ENCODE peak calls at places on chromosome 21, in six cellular contexts. One of them, this sample, is unnamed.

GRCh38 chr21:45318556-45319341 is 31.1 kb upstream of the POFUT2 start:
- DNase-seq in dorsolateral prefrontal cortex: peak
- DNase-seq in EL: peak
- DNase-seq in A549: peak
- DNase-seq in HT-29: peak
- DNase-seq in body of pancreas: peak
- DNase-seq in this sample: peak

GRCh38 chr21:33924079-33924765 is 8.6 kb upstream of the ATP5PO start:
- DNase-seq in EL: peak
- DNase-seq in dorsolateral prefrontal cortex: peak
- DNase-seq in HT-29: peak
- DNase-seq in A549: peak
- DNase-seq in body of pancreas: peak
- DNase-seq in this sample: peak

GRCh38 chr21:14877581-14878228 is 187.1 kb downstream of the NRIP1 start:
- DNase-seq in EL: peak
- DNase-seq in A549: peak
- DNase-seq in HT-29: peak
- DNase-seq in body of pancreas: no peak
- DNase-seq in dorsolateral prefrontal cortex: no peak
- DNase-seq in this sample: peak

GRCh38 chr21:35683620-35684019 is 376.7 kb downstream of the SETD4 start:
- DNase-seq in A549: no peak
- DNase-seq in dorsolateral prefrontal cortex: no peak
- DNase-seq in HT-29: no peak
- DNase-seq in EL: no peak
- DNase-seq in body of pancreas: no peak
- DNase-seq in this sample: no peak

GRCh38 chr21:36765229-36765628 is 66.3 kb downstream of the SIM2 start:
- DNase-seq in EL: no peak
- DNase-seq in body of pancreas: no peak
- DNase-seq in A549: no peak
- DNase-seq in HT-29: no peak
- DNase-seq in dorsolateral prefrontal cortex: no peak
- DNase-seq in this sample: no peak

GRCh38 chr21:34715518-34715917 is 46.7 kb downstream of the CLIC6 start:
- DNase-seq in EL: no peak
- DNase-seq in HT-29: no peak
- DNase-seq in body of pancreas: no peak
- DNase-seq in dorsolateral prefrontal cortex: no peak
- DNase-seq in A549: no peak
- DNase-seq in this sample: no peak

GRCh38 chr21:46489162-46489663 is 30.5 kb downstream of the DIP2A start:
- DNase-seq in body of pancreas: no peak
- DNase-seq in A549: no peak
- DNase-seq in HT-29: no peak
- DNase-seq in EL: no peak
- DNase-seq in dorsolateral prefrontal cortex: no peak
- DNase-seq in this sample: no peak

GRCh38 chr21:15604424-15604823 is 125.4 kb upstream of the USP25 start:
- DNase-seq in HT-29: no peak
- DNase-seq in A549: peak
- DNase-seq in body of pancreas: no peak
- DNase-seq in dorsolateral prefrontal cortex: no peak
- DNase-seq in EL: peak
- DNase-seq in this sample: peak

GRCh38 chr21:45056505-45056904 is 17.9 kb upstream of the ADARB1 start:
- DNase-seq in EL: no peak
- DNase-seq in dorsolateral prefrontal cortex: no peak
- DNase-seq in body of pancreas: no peak
- DNase-seq in HT-29: no peak
- DNase-seq in A549: no peak
- DNase-seq in this sample: no peak

GRCh38 chr21:26117972-26118367 is 52.6 kb downstream of the APP start:
- DNase-seq in body of pancreas: no peak
- DNase-seq in A549: no peak
- DNase-seq in EL: no peak
- DNase-seq in HT-29: no peak
- DNase-seq in dorsolateral prefrontal cortex: no peak
- DNase-seq in this sample: no peak

GRCh38 chr21:22710725-22711124 is 1712.5 kb downstream of the NCAM2 start:
- DNase-seq in body of pancreas: no peak
- DNase-seq in dorsolateral prefrontal cortex: no peak
- DNase-seq in EL: no peak
- DNase-seq in HT-29: no peak
- DNase-seq in A549: no peak
- DNase-seq in this sample: no peak

GRCh38 chr21:43866233-43866632 is 1.2 kb downstream of the AGPAT3 start:
- DNase-seq in EL: peak
- DNase-seq in HT-29: peak
- DNase-seq in body of pancreas: peak
- DNase-seq in A549: no peak
- DNase-seq in dorsolateral prefrontal cortex: no peak
- DNase-seq in this sample: peak

GRCh38 chr21:43289442-43289841 is 120.6 kb downstream of the CRYAA start:
- DNase-seq in dorsolateral prefrontal cortex: no peak
- DNase-seq in body of pancreas: no peak
- DNase-seq in A549: peak
- DNase-seq in EL: no peak
- DNase-seq in HT-29: no peak
- DNase-seq in this sample: no peak

GRCh38 chr21:14259669-14260458 is 43.9 kb downstream of the RBM11 start:
- DNase-seq in A549: peak
- DNase-seq in dorsolateral prefrontal cortex: no peak
- DNase-seq in EL: peak
- DNase-seq in body of pancreas: no peak
- DNase-seq in HT-29: peak
- DNase-seq in this sample: peak